ENCODE peak calls at places on chromosomes 7 and 10, in eight cellular contexts. P is GM23248; J is fibroblast of lung; N is CD8-positive, alpha-beta T cell; L is aorta; S is heart right ventricle; D is HepG2; W is left lung. F is an unnamed sample.

GRCh38 chr7:44565097-44565794 is 8.5 kb downstream of the DDX56 start:
- DNase-seq in J (peak; percentile 32), P (peak; percentile 76), S (peak; percentile 44), D (peak; percentile 44), L (peak; percentile 74), W (peak; percentile 91), N (peak; percentile 78), F (peak; percentile 83)

GRCh38 chr7:144384555-144385245 is 18.8 kb downstream of the NOBOX start:
- DNase-seq in J (peak; percentile 87), W (no peak), S (no peak), L (no peak), P (no peak), D (no peak), N (no peak), F (peak; percentile 77)

GRCh38 chr7:18890134-18890533 is 227.3 kb downstream of the TWIST1 start:
- DNase-seq in W (no peak), N (no peak), D (no peak), P (peak; percentile 85), S (no peak), J (peak; percentile 69), L (no peak), F (no peak)

GRCh38 chr10:123150986-123151738 is 3.0 kb upstream of the BUB3 start:
- DNase-seq in S (no peak), P (peak; percentile 38), D (no peak), W (peak; percentile 80), N (no peak), L (no peak), J (peak; percentile 19), F (peak; percentile 73)

GRCh38 chr7:81416648-81417047 is 353.2 kb downstream of the HGF start:
- DNase-seq in J (no peak), L (no peak), S (no peak), N (no peak), W (no peak), P (no peak), D (no peak), F (no peak)

GRCh38 chr7:99394188-99394502 is 14.3 kb downstream of the PDAP1 start:
- DNase-seq in N (no peak), W (no peak), S (no peak), L (no peak), D (no peak), P (no peak), J (no peak), F (no peak)

GRCh38 chr10:126945351-126946035 is 40.3 kb downstream of the DOCK1 start:
- DNase-seq in D (no peak), W (no peak), S (no peak), N (no peak), P (peak; percentile 20), L (no peak), J (peak; percentile 16), F (no peak)

GRCh38 chr10:32413513-32413912 is 32.4 kb upstream of the CCDC7 start:
- DNase-seq in N (no peak), S (no peak), W (no peak), J (peak; percentile 100), P (peak; percentile 95), D (no peak), L (no peak), F (no peak)

GRCh38 chr10:31262672-31263071 is 56.3 kb upstream of the ZEB1 start:
- DNase-seq in S (peak; percentile 64), W (no peak), J (peak; percentile 76), L (peak; percentile 53), P (peak; percentile 51), D (no peak), N (no peak), F (no peak)

GRCh38 chr7:47418910-47419309 is 163.0 kb downstream of the TNS3 start:
- DNase-seq in J (peak; percentile 96), L (no peak), W (no peak), D (no peak), P (peak; percentile 82), N (peak; percentile 17), S (no peak), F (no peak)

GRCh38 chr10:52740913-52741675 is 31.5 kb downstream of the MBL2 start:
- DNase-seq in L (no peak), N (no peak), D (peak; percentile 66), S (no peak), W (no peak), J (peak; percentile 8), P (peak; percentile 37), F (no peak)

GRCh38 chr10:12358863-12359647 is 9.7 kb downstream of the CAMK1D start:
- DNase-seq in W (no peak), N (no peak), L (no peak), D (no peak), P (no peak), J (no peak), S (no peak), F (no peak)

GRCh38 chr7:27150568-27151340 is 1.6 kb downstream of the HOXA3 start:
- DNase-seq in N (peak; percentile 78), L (peak; percentile 84), S (no peak), P (peak; percentile 95), D (peak; percentile 42), W (peak; percentile 92), J (peak; percentile 47), F (peak; percentile 94)

GRCh38 chr7:84744388-84744787 is 442.5 kb downstream of the SEMA3D start:
- DNase-seq in D (no peak), L (no peak), S (no peak), N (no peak), J (peak; percentile 42), W (no peak), P (peak; percentile 43), F (no peak)

GRCh38 chr7:157501576-157501975 is 164.8 kb downstream of the DNAJB6 start:
- DNase-seq in L (no peak), D (no peak), N (peak; percentile 38), J (no peak), P (no peak), S (no peak), W (no peak), F (no peak)

GRCh38 chr7:76383089-76383944 is 24.5 kb upstream of the YWHAG start:
- DNase-seq in N (no peak), P (no peak), S (no peak), J (peak; percentile 26), W (no peak), L (no peak), D (peak; percentile 64), F (no peak)

GRCh38 chr7:96241834-96242233 is 80.1 kb downstream of the SLC25A13 start:
- DNase-seq in J (peak; percentile 56), P (no peak), L (no peak), S (no peak), D (no peak), W (no peak), N (no peak), F (no peak)

GRCh38 chr10:34462993-34463392 is 352.1 kb downstream of the PARD3 start:
- DNase-seq in D (no peak), W (no peak), P (no peak), S (no peak), L (no peak), N (no peak), J (no peak), F (no peak)

GRCh38 chr10:34467364-34467763 is 347.7 kb downstream of the PARD3 start:
- DNase-seq in J (no peak), D (no peak), W (no peak), N (no peak), S (no peak), P (no peak), L (no peak), F (no peak)

GRCh38 chr10:34467902-34468301 is 347.2 kb downstream of the PARD3 start:
- DNase-seq in L (no peak), S (no peak), P (no peak), W (no peak), J (no peak), N (no peak), D (no peak), F (no peak)

GRCh38 chr10:34469446-34469845 is 345.6 kb downstream of the PARD3 start:
- DNase-seq in S (no peak), L (no peak), P (no peak), N (no peak), W (no peak), D (no peak), J (no peak), F (no peak)

DNA sequence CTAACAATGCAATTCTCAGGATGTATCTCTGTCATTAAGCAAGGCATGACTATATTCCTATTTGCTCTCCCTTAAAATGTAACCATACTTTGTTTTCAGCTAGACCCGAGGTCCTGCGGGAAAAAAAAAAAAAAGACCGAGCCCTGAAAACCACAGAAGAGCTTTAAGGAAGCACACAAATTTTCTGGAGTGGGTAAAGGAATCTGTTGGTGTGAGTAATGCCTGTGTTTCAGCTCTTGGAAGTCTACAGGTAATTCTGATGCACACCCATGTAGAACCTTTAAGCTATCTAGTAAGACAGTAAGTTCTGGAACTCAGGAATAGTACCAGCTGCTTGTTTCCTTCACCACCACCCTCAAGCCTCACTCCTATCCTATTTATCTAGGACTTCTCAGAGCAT is 351.1 kb downstream of the PARD3 start:
- DNase-seq in W (no peak), N (no peak), J (no peak), S (no peak), L (no peak), D (no peak), P (no peak), F (no peak)
- H3K27ac ChIP-seq in W (no peak overlapping the region), N (no peak overlapping the region), J (no peak overlapping the region), S (no peak overlapping the region), L (no peak overlapping the region), D (no peak overlapping the region), P (no peak overlapping the region), F (no peak overlapping the region)

GRCh38 chr7:857661-858060 is 18.7 kb upstream of the GET4 start:
- DNase-seq in S (no peak), D (no peak), N (no peak), P (no peak), W (peak; percentile 31), L (no peak), J (no peak), F (no peak)
- H3K36me3 ChIP-seq in S (peaks cover 10% of the 10 kb centered on the region), D (peaks cover 34% of the 10 kb centered on the region), N (peaks cover 48% of the 10 kb centered on the region), P (peaks cover 28% of the 10 kb centered on the region), W (no peaks in the 10 kb centered on the region), L (peaks cover 26% of the 10 kb centered on the region), J (peaks cover 52% of the 10 kb centered on the region), F (peaks cover 45% of the 10 kb centered on the region)

DNA sequence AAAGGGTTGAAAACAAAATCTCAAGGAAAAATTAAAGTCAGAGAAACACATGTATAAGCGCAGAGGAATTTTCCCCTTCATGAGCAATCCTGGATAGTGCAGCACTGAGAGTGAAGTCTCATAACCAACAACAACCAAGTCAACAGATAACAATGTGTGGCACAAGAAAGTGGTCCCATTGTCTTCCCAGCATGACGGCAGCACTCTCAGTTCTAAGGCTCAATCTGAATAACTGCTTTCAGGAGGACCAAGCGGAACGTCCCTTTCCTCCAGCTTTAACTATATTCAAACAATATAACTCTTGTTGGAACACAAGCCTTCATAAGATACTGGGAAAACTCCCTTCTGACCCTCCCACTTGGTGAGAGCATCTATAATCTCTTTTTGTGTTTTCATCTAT is 137.9 kb downstream of the RAPGEF5 start:
- DNase-seq in S (no peak), N (no peak), W (no peak), D (no peak), L (no peak), P (no peak), J (no peak), F (no peak)
- H3K4me3 ChIP-seq in S (peak overlapping the region; percentile 65), N (no peak overlapping the region), W (peak overlapping the region; percentile 35), D (no peak overlapping the region), L (peak overlapping the region; percentile 61), P (no peak overlapping the region), J (no peak overlapping the region), F (peak overlapping the region; percentile 88)

DNA sequence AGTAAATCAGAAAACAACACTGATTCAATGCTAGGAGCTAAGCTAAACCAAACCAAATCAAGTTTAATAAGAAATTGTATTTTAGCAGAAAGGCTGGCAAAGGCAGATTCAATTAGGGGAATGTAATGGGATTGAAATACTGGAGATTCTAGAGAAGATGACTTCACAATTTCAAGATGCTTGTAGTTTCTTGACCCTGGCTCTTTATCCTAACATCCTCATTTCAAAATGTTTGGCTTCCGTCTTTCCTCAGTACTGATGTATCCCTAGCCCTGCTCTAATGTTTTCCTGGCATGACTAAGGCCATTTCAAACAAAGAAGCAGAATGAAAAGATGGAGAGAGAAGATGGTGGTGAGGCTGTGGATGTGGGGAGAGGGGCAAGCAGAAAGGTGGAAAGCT is 2.7 kb upstream of the JCAD start:
- DNase-seq in P (peak; percentile 85), J (peak; percentile 94), D (no peak), S (no peak), W (no peak), L (no peak), N (no peak), F (no peak)
- H3K27ac ChIP-seq in P (peak overlapping the region; percentile 62), J (peak overlapping the region; percentile 51), D (no peak overlapping the region), S (peak overlapping the region; percentile 21), W (no peak overlapping the region), L (no peak overlapping the region), N (no peak overlapping the region), F (no peak overlapping the region)

F was measured in kidney.